ENCODE peak calls at places on chromosomes 7 and 10, in four cellular contexts. I is upper lobe of right lung, V is transverse colon, K is IMR-90. H is an unnamed sample.

GRCh38 chr7:68224041-68224534 is 1227.5 kb downstream of the TYW1 start:
- DNase-seq in I (no peak), V (no peak), K (no peak), H (peak; percentile 40)

GRCh38 chr7:148222716-148223115 is 367.9 kb upstream of the C7orf33 start:
- DNase-seq in K (no peak), V (no peak), I (no peak), H (no peak)

GRCh38 chr7:2193575-2194305 is 39.0 kb downstream of the MAD1L1 start:
- DNase-seq in I (peak; percentile 16), V (no peak), K (no peak), H (no peak)

GRCh38 chr10:69087600-69088470 is at the start of gene SRGN:
- DNase-seq in V (peak; percentile 81), K (peak; percentile 62), I (no peak), H (peak; percentile 40)

GRCh38 chr10:109898666-109899577 is 24.4 kb downstream of the XPNPEP1 start:
- DNase-seq in I (no peak), V (no peak), K (peak; percentile 55), H (peak; percentile 83)

GRCh38 chr7:29102554-29103151 is 43.7 kb downstream of the CPVL start:
- DNase-seq in I (peak; percentile 68), K (peak; percentile 47), V (peak; percentile 74), H (peak; percentile 56)

GRCh38 chr7:115844857-115845256 is 185.7 kb downstream of the TFEC start:
- DNase-seq in K (peak; percentile 52), V (no peak), I (no peak), H (no peak)

GRCh38 chr10:5094265-5095205 is at the start of gene AKR1C3:
- DNase-seq in I (no peak), V (no peak), K (peak; percentile 65), H (no peak)

GRCh38 chr10:109953745-109954144 is 30.4 kb upstream of the XPNPEP1 start:
- DNase-seq in K (no peak), V (no peak), I (no peak), H (peak; percentile 20)

GRCh38 chr10:50367732-50368131 is 116.4 kb upstream of the ASAH2 start:
- DNase-seq in K (peak; percentile 54), V (peak; percentile 8), I (no peak), H (peak; percentile 20)

GRCh38 chr10:16519908-16520861 is 1.5 kb downstream of the C1QL3 start:
- DNase-seq in I (no peak), K (no peak), V (no peak), H (peak; percentile 10)

GRCh38 chr7:150931199-150931869 is 46.8 kb downstream of the KCNH2 start:
- DNase-seq in V (no peak), I (no peak), K (no peak), H (no peak)

GRCh38 chr10:32155075-32155516 is 98.9 kb upstream of the KIF5B start:
- DNase-seq in K (peak; percentile 63), I (no peak), V (no peak), H (no peak)

GRCh38 chr7:2701832-2702593 is 14.0 kb downstream of the AMZ1 start:
- DNase-seq in I (no peak), K (peak; percentile 57), V (no peak), H (no peak)

GRCh38 chr10:65314253-65314652 is 1611.6 kb upstream of the LRRTM3 start:
- DNase-seq in K (no peak), V (no peak), I (no peak), H (no peak)

GRCh38 chr10:77029684-77030407 is 607.8 kb downstream of the KCNMA1 start:
- DNase-seq in V (no peak), K (peak; percentile 10), I (no peak), H (no peak)

GRCh38 chr7:154684651-154685563 is 318.0 kb downstream of the PAXIP1 start:
- DNase-seq in V (peak; percentile 66), I (no peak), K (no peak), H (no peak)

GRCh38 chr10:68086011-68086410 is 10.9 kb upstream of the HERC4 start:
- DNase-seq in K (no peak), V (no peak), I (no peak), H (no peak)

GRCh38 chr7:104625956-104626355 is 297.6 kb downstream of the LHFPL3 start:
- DNase-seq in V (no peak), K (no peak), I (no peak), H (no peak)

GRCh38 chr7:2971914-2972530 is 71.6 kb downstream of the CARD11 start:
- DNase-seq in K (no peak), I (no peak), V (no peak), H (no peak)

GRCh38 chr10:102752266-102752930 is 8.7 kb downstream of the WBP1L start:
- DNase-seq in V (peak; percentile 13), K (peak; percentile 83), I (no peak), H (no peak)

GRCh38 chr7:41834805-41835694 is 132.2 kb upstream of the INHBA start:
- DNase-seq in I (no peak), K (peak; percentile 9), V (no peak), H (no peak)

GRCh38 chr10:131586958-131587357 is 275.4 kb upstream of the TCERG1L start:
- DNase-seq in K (no peak), V (no peak), I (no peak), H (no peak)

GRCh38 chr10:131590567-131590966 is 279.0 kb upstream of the TCERG1L start:
- DNase-seq in I (no peak), K (no peak), V (no peak), H (no peak)

GRCh38 chr10:131587976-131588680 is 276.6 kb upstream of the TCERG1L start:
- DNase-seq in K (no peak), V (no peak), I (no peak), H (no peak)

GRCh38 chr10:131585761-131586160 is 274.2 kb upstream of the TCERG1L start:
- DNase-seq in V (no peak), K (no peak), I (no peak), H (no peak)

GRCh38 chr10:131588704-131589220 is 277.2 kb upstream of the TCERG1L start:
- DNase-seq in V (no peak), K (no peak), I (no peak), H (no peak)
- H3K9me3 ChIP-seq in V (no peaks in the 10 kb centered on the region), K (peaks cover 38% of the 10 kb centered on the region), I (no peaks in the 10 kb centered on the region), H (no peaks in the 10 kb centered on the region)

GRCh38 chr10:112446855-112447691 is at the start of the genes VTI1A and ZDHHC6:
- DNase-seq in K (peak; percentile 84), I (peak; percentile 91), V (peak; percentile 88), H (peak; percentile 80)
- TF ChIP-seq CTCF in K (peak; percentile 24), I (no peak), V (no peak), H (no peak)

GRCh38 chr7:137354361-137354760 is 10.8 kb upstream of the PTN start:
- DNase-seq in V (no peak), I (no peak), K (peak; percentile 69), H (no peak)

GRCh38 chr7:137363683-137364082 is 20.1 kb upstream of the PTN start:
- DNase-seq in V (no peak), K (no peak), I (no peak), H (no peak)

GRCh38 chr7:137360087-137360679 is 16.6 kb upstream of the PTN start:
- DNase-seq in K (no peak), I (no peak), V (no peak), H (no peak)
- H3K9me3 ChIP-seq in K (peaks cover 22% of the 10 kb centered on the region), I (no peaks in the 10 kb centered on the region), V (peaks cover 7% of the 10 kb centered on the region), H (no peaks in the 10 kb centered on the region)

GRCh38 chr10:72048450-72049124 is 39.8 kb downstream of the SPOCK2 start:
- DNase-seq in V (peak; percentile 94), I (peak; percentile 89), K (peak; percentile 90), H (peak; percentile 94)

GRCh38 chr10:72043016-72043834 is 45.1 kb downstream of the SPOCK2 start:
- DNase-seq in K (no peak), I (no peak), V (no peak), H (no peak)

GRCh38 chr10:72045586-72045985 is 42.8 kb downstream of the SPOCK2 start:
- DNase-seq in V (no peak), I (no peak), K (no peak), H (no peak)

GRCh38 chr10:72041491-72041890 is 46.9 kb downstream of the SPOCK2 start:
- DNase-seq in I (no peak), V (no peak), K (no peak), H (no peak)

GRCh38 chr10:72044417-72045041 is 43.8 kb downstream of the SPOCK2 start:
- DNase-seq in K (peak; percentile 28), I (no peak), V (no peak), H (peak; percentile 57)
- TF ChIP-seq CTCF in K (peak; percentile 34), I (peak; percentile 37), V (peak; percentile 33), H (no peak)

DNA sequence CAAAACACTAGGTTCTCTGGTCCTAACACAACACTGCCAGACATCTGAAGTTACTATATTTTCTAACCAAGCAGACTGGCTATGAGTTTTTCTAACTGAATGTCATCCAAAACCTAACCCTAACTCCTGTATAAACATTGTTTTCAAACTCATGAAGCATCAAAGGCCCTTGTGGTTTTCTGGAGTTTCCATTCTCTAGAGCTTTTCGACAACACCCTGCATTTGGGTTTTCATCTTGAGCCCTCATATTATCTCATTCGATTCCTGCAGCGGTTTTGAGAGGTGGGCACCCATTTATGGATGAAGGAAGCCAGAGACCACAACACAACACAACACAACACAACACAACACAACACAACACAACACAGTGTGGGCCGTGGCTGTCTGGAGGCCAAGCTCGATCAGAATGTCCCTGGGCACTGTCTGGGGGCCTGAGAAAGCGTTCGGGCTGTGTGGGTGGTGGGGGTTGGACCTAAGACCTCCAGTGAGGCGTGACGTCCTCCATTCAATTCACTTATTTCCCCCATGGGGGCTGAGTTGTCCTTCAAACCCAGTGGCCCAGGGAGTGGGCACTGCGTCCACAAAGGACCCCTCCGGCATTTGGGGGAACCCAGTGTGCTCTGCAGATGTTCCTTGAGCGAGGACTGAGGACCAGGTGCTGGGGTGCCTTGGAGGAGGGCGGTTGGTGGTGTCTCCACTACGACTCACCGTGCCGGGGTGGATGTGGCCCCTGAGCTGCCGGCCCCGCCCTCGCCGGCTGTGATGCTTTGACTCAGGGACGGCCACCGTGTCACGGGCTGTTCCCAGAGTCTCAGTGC is 490.4 kb downstream of the DNAJB6 start:
- DNase-seq in V (no peak), I (peak; percentile 40), K (no peak), H (no peak)
- H3K9me3 ChIP-seq in V (no peaks in the 10 kb centered on the region), I (no peaks in the 10 kb centered on the region), K (peaks cover 71% of the 10 kb centered on the region), H (no peaks in the 10 kb centered on the region)

GRCh38 chr10:93746844-93747284 is 10.9 kb upstream of the LGI1 start:
- DNase-seq in I (no peak), V (peak; percentile 22), K (peak; percentile 89), H (no peak)

GRCh38 chr10:93742633-93743349 is 14.9 kb upstream of the LGI1 start:
- DNase-seq in I (no peak), K (no peak), V (no peak), H (no peak)

GRCh38 chr10:93741367-93741766 is 16.4 kb upstream of the LGI1 start:
- DNase-seq in K (no peak), I (no peak), V (no peak), H (no peak)

GRCh38 chr10:93749218-93749799 is 8.4 kb upstream of the LGI1 start:
- DNase-seq in V (peak; percentile 28), K (no peak), I (no peak), H (no peak)

DNA sequence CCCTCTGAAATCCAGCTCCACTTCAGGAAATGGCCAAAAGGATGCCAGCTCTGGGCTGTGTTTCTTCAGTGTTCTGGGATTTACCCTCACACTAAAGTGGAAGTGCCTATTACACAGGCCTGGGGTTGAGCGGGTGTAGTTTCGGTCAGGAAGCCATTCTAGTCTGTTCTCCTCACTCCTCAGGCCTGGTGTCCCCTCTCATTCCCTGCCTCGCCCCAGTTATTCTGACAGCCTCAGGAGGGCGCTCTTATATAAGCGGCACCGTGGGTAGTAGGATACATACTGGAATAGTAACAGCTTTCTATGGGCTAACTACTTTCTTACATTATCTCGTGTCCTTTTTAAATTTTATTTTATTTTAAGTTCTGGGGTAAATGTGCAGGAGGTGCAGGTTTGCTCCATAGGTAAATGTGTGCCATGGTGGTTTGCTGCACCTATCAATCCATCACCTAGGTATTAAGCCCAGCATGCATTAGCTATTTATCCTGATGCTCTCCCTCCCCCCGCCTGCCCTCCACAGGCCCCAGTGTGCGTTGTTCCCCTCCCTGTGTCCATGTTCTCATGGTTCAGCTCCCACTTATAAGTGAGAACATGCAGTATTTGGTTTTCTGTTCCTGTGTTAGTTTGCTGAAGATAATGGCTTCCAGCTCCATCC is 12.2 kb upstream of the LGI1 start:
- DNase-seq in K (no peak), V (no peak), I (no peak), H (no peak)
- TF ChIP-seq CTCF in K (peak; percentile 35), V (peak; percentile 15), I (no peak), H (no peak)

H was measured in thyroid gland.